ENCODE peak calls at places on chromosomes 4 and X, in four cellular contexts. One of them, this sample, is unnamed. For H3K4me1, the result is how much of the 10 kb centered on the place peaks cover.

GRCh38 chr4:40196724-40197281 is at the start of gene RHOH:
- DNase-seq in suprapubic skin: no peak
- DNase-seq in CD8-positive, alpha-beta memory T cell: peak
- DNase-seq in IMR-90: no peak
- DNase-seq in this sample: no peak

GRCh38 chr4:7826909-7827306 is 112.8 kb downstream of the AFAP1 start:
- DNase-seq in suprapubic skin: no peak
- DNase-seq in CD8-positive, alpha-beta memory T cell: no peak
- DNase-seq in IMR-90: no peak
- DNase-seq in this sample: no peak

GRCh38 chr4:147362868-147363440 is 117.9 kb upstream of the EDNRA start:
- DNase-seq in suprapubic skin: no peak
- DNase-seq in CD8-positive, alpha-beta memory T cell: no peak
- DNase-seq in IMR-90: peak
- DNase-seq in this sample: peak

GRCh38 chrX:30150196-30150895 is 65.0 kb upstream of the MAGEB2 start:
- DNase-seq in suprapubic skin: no peak
- DNase-seq in CD8-positive, alpha-beta memory T cell: no peak
- DNase-seq in IMR-90: peak
- DNase-seq in this sample: no peak

GRCh38 chr4:177638871-177639270 is 196.6 kb upstream of the AGA start:
- DNase-seq in suprapubic skin: no peak
- DNase-seq in CD8-positive, alpha-beta memory T cell: no peak
- DNase-seq in IMR-90: no peak
- DNase-seq in this sample: no peak

GRCh38 chr4:25900310-25900709 is 13.7 kb upstream of the SMIM20 start:
- DNase-seq in suprapubic skin: no peak
- DNase-seq in CD8-positive, alpha-beta memory T cell: no peak
- DNase-seq in IMR-90: peak
- DNase-seq in this sample: no peak

GRCh38 chr4:153933851-153934688 is 145.2 kb upstream of the SFRP2 start:
- DNase-seq in suprapubic skin: no peak
- DNase-seq in CD8-positive, alpha-beta memory T cell: no peak
- DNase-seq in IMR-90: no peak
- DNase-seq in this sample: no peak

GRCh38 chrX:21721175-21721574 is 36.7 kb downstream of the SMPX start:
- DNase-seq in suprapubic skin: no peak
- DNase-seq in CD8-positive, alpha-beta memory T cell: no peak
- DNase-seq in IMR-90: peak
- DNase-seq in this sample: no peak

GRCh38 chr4:159047478-159048165 is 55.3 kb upstream of the RAPGEF2 start:
- DNase-seq in suprapubic skin: no peak
- DNase-seq in CD8-positive, alpha-beta memory T cell: no peak
- DNase-seq in IMR-90: peak
- DNase-seq in this sample: no peak

GRCh38 chr4:163895369-163896005 is 401.0 kb downstream of the TMA16 start:
- DNase-seq in suprapubic skin: no peak
- DNase-seq in CD8-positive, alpha-beta memory T cell: no peak
- DNase-seq in IMR-90: no peak
- DNase-seq in this sample: no peak

GRCh38 chr4:152968806-152969394 is 32.8 kb downstream of the FHDC1 start:
- DNase-seq in suprapubic skin: no peak
- DNase-seq in CD8-positive, alpha-beta memory T cell: no peak
- DNase-seq in IMR-90: peak
- DNase-seq in this sample: no peak

GRCh38 chrX:11363069-11363594 is 69.9 kb downstream of the AMELX start:
- DNase-seq in suprapubic skin: no peak
- DNase-seq in CD8-positive, alpha-beta memory T cell: no peak
- DNase-seq in IMR-90: no peak
- DNase-seq in this sample: peak

GRCh38 chr4:158856852-158857251 is 88.0 kb downstream of the FNIP2 start:
- DNase-seq in suprapubic skin: no peak
- DNase-seq in CD8-positive, alpha-beta memory T cell: no peak
- DNase-seq in IMR-90: peak
- DNase-seq in this sample: no peak

GRCh38 chrX:31580726-31581125 is 508.9 kb upstream of the FTHL17 start:
- DNase-seq in suprapubic skin: no peak
- DNase-seq in CD8-positive, alpha-beta memory T cell: no peak
- DNase-seq in IMR-90: peak
- DNase-seq in this sample: no peak

GRCh38 chr4:13597141-13597540 is 30.4 kb downstream of the BOD1L1 start:
- DNase-seq in suprapubic skin: no peak
- DNase-seq in CD8-positive, alpha-beta memory T cell: no peak
- DNase-seq in IMR-90: no peak
- DNase-seq in this sample: no peak

GRCh38 chr4:15162046-15162445 is 159.8 kb downstream of the CPEB2 start:
- DNase-seq in suprapubic skin: no peak
- DNase-seq in CD8-positive, alpha-beta memory T cell: no peak
- DNase-seq in IMR-90: no peak
- DNase-seq in this sample: no peak

GRCh38 chrX:28880136-28880535 is 292.9 kb downstream of the IL1RAPL1 start:
- DNase-seq in suprapubic skin: no peak
- DNase-seq in CD8-positive, alpha-beta memory T cell: no peak
- DNase-seq in IMR-90: peak
- DNase-seq in this sample: no peak

GRCh38 chrX:116272881-116273280 is 102.3 kb downstream of the AGTR2 start:
- DNase-seq in suprapubic skin: no peak
- DNase-seq in CD8-positive, alpha-beta memory T cell: no peak
- DNase-seq in IMR-90: no peak
- DNase-seq in this sample: no peak

GRCh38 chrX:16822723-16823122 is 36.5 kb downstream of the TXLNG start:
- DNase-seq in suprapubic skin: no peak
- DNase-seq in CD8-positive, alpha-beta memory T cell: no peak
- DNase-seq in IMR-90: peak
- DNase-seq in this sample: no peak

GRCh38 chrX:20320461-20321159 is 53.9 kb upstream of the RPS6KA3 start:
- DNase-seq in suprapubic skin: no peak
- DNase-seq in CD8-positive, alpha-beta memory T cell: no peak
- DNase-seq in IMR-90: no peak
- DNase-seq in this sample: no peak

GRCh38 chr4:101284546-101284945 is 62.8 kb downstream of the PPP3CA start:
- DNase-seq in suprapubic skin: no peak
- DNase-seq in CD8-positive, alpha-beta memory T cell: no peak
- DNase-seq in IMR-90: no peak
- DNase-seq in this sample: no peak

GRCh38 chr4:25953740-25954139 is 39.7 kb downstream of the SMIM20 start:
- DNase-seq in suprapubic skin: no peak
- DNase-seq in CD8-positive, alpha-beta memory T cell: no peak
- DNase-seq in IMR-90: peak
- DNase-seq in this sample: no peak

GRCh38 chr4:159390648-159391047 is 287.8 kb downstream of the RAPGEF2 start:
- DNase-seq in suprapubic skin: no peak
- DNase-seq in CD8-positive, alpha-beta memory T cell: no peak
- DNase-seq in IMR-90: peak
- DNase-seq in this sample: no peak

GRCh38 chr4:48766393-48766792 is 13.7 kb downstream of the FRYL start:
- DNase-seq in suprapubic skin: no peak
- DNase-seq in CD8-positive, alpha-beta memory T cell: no peak
- DNase-seq in IMR-90: no peak
- DNase-seq in this sample: no peak

GRCh38 chr4:61220556-61220955 is 20.4 kb downstream of the ADGRL3 start:
- DNase-seq in suprapubic skin: no peak
- DNase-seq in CD8-positive, alpha-beta memory T cell: no peak
- DNase-seq in IMR-90: no peak
- DNase-seq in this sample: no peak

GRCh38 chr4:37994569-37994968 is 34.4 kb downstream of the PTTG2 start:
- DNase-seq in suprapubic skin: no peak
- DNase-seq in CD8-positive, alpha-beta memory T cell: no peak
- DNase-seq in IMR-90: no peak
- DNase-seq in this sample: no peak

GRCh38 chr4:143127621-143128020 is 57.1 kb upstream of the USP38 start:
- DNase-seq in suprapubic skin: no peak
- DNase-seq in CD8-positive, alpha-beta memory T cell: no peak
- DNase-seq in IMR-90: no peak
- DNase-seq in this sample: no peak

GRCh38 chr4:46404961-46405360 is 15.0 kb upstream of the GABRA2 start:
- DNase-seq in suprapubic skin: no peak
- DNase-seq in CD8-positive, alpha-beta memory T cell: no peak
- DNase-seq in IMR-90: peak
- DNase-seq in this sample: no peak

GRCh38 chr4:158033416-158033863 is 139.4 kb downstream of the GASK1B start:
- DNase-seq in suprapubic skin: no peak
- DNase-seq in CD8-positive, alpha-beta memory T cell: no peak
- DNase-seq in IMR-90: peak
- DNase-seq in this sample: no peak

GRCh38 chr4:57098945-57099344 is 11.2 kb downstream of the IGFBP7 start:
- DNase-seq in suprapubic skin: no peak
- DNase-seq in CD8-positive, alpha-beta memory T cell: no peak
- DNase-seq in IMR-90: peak
- DNase-seq in this sample: no peak

GRCh38 chr4:78770091-78770642 is 6.0 kb upstream of the BMP2K start:
- DNase-seq in suprapubic skin: no peak
- DNase-seq in CD8-positive, alpha-beta memory T cell: no peak
- DNase-seq in IMR-90: no peak
- DNase-seq in this sample: no peak

GRCh38 chr4:156952078-156952759 is 19.4 kb downstream of the PDGFC start:
- DNase-seq in suprapubic skin: no peak
- DNase-seq in CD8-positive, alpha-beta memory T cell: no peak
- DNase-seq in IMR-90: no peak
- DNase-seq in this sample: no peak

GRCh38 chr4:171846232-171846631 is 33.0 kb downstream of the GALNTL6 start:
- DNase-seq in suprapubic skin: no peak
- DNase-seq in CD8-positive, alpha-beta memory T cell: no peak
- DNase-seq in IMR-90: no peak
- DNase-seq in this sample: peak

GRCh38 chr4:128856246-128856645 is 46.7 kb downstream of the JADE1 start:
- DNase-seq in suprapubic skin: no peak
- DNase-seq in CD8-positive, alpha-beta memory T cell: no peak
- DNase-seq in IMR-90: peak
- DNase-seq in this sample: no peak

GRCh38 chrX:63855896-63856295 is 70.9 kb upstream of the ARHGEF9 start:
- DNase-seq in suprapubic skin: no peak
- DNase-seq in CD8-positive, alpha-beta memory T cell: no peak
- DNase-seq in IMR-90: peak
- DNase-seq in this sample: no peak

GRCh38 chr4:8410641-8411271 is 29.8 kb downstream of the ACOX3 start:
- DNase-seq in suprapubic skin: no peak
- DNase-seq in CD8-positive, alpha-beta memory T cell: no peak
- DNase-seq in IMR-90: peak
- DNase-seq in this sample: peak

GRCh38 chr4:64539234-64539849 is 130.1 kb upstream of the TECRL start:
- DNase-seq in suprapubic skin: no peak
- DNase-seq in CD8-positive, alpha-beta memory T cell: no peak
- DNase-seq in IMR-90: peak
- DNase-seq in this sample: no peak

GRCh38 chr4:4356106-4357041 is 30.5 kb upstream of the NSG1 start:
- DNase-seq in suprapubic skin: no peak
- DNase-seq in CD8-positive, alpha-beta memory T cell: no peak
- DNase-seq in IMR-90: no peak
- DNase-seq in this sample: no peak

GRCh38 chr4:130359537-130359936 is 1263.6 kb downstream of the C4orf33 start:
- DNase-seq in suprapubic skin: no peak
- DNase-seq in CD8-positive, alpha-beta memory T cell: no peak
- DNase-seq in IMR-90: peak
- DNase-seq in this sample: no peak

GRCh38 chr4:108359130-108359709 is 190.5 kb upstream of the LEF1 start:
- DNase-seq in suprapubic skin: no peak
- DNase-seq in CD8-positive, alpha-beta memory T cell: no peak
- DNase-seq in IMR-90: no peak
- DNase-seq in this sample: no peak
- H3K4me1 ChIP-seq in suprapubic skin: under half
- H3K4me1 ChIP-seq in CD8-positive, alpha-beta memory T cell: half or more
- H3K4me1 ChIP-seq in IMR-90: under half
- H3K4me1 ChIP-seq in this sample: under half

GRCh38 chrX:41475611-41476241 is 28.6 kb downstream of the NYX start:
- DNase-seq in suprapubic skin: no peak
- DNase-seq in CD8-positive, alpha-beta memory T cell: no peak
- DNase-seq in IMR-90: no peak
- DNase-seq in this sample: no peak

GRCh38 chrX:41474726-41475100 is 27.6 kb downstream of the NYX start:
- DNase-seq in suprapubic skin: no peak
- DNase-seq in CD8-positive, alpha-beta memory T cell: no peak
- DNase-seq in IMR-90: no peak
- DNase-seq in this sample: no peak

GRCh38 chrX:41472231-41472815 is 25.2 kb downstream of the NYX start:
- DNase-seq in suprapubic skin: no peak
- DNase-seq in CD8-positive, alpha-beta memory T cell: no peak
- DNase-seq in IMR-90: no peak
- DNase-seq in this sample: no peak

GRCh38 chrX:41473936-41474725 is 27.0 kb downstream of the NYX start:
- DNase-seq in suprapubic skin: no peak
- DNase-seq in CD8-positive, alpha-beta memory T cell: no peak
- DNase-seq in IMR-90: no peak
- DNase-seq in this sample: no peak

GRCh38 chrX:41475166-41475565 is 28.0 kb downstream of the NYX start:
- DNase-seq in suprapubic skin: no peak
- DNase-seq in CD8-positive, alpha-beta memory T cell: no peak
- DNase-seq in IMR-90: no peak
- DNase-seq in this sample: no peak
- H3K27ac ChIP-seq in suprapubic skin: no peak
- H3K27ac ChIP-seq in CD8-positive, alpha-beta memory T cell: no peak
- H3K27ac ChIP-seq in IMR-90: no peak
- H3K27ac ChIP-seq in this sample: no peak

GRCh38 chr4:2352729-2353221 is 65.7 kb downstream of the ZFYVE28 start:
- DNase-seq in suprapubic skin: peak
- DNase-seq in CD8-positive, alpha-beta memory T cell: no peak
- DNase-seq in IMR-90: no peak
- DNase-seq in this sample: no peak

GRCh38 chr4:2350982-2351381 is 67.5 kb downstream of the ZFYVE28 start:
- DNase-seq in suprapubic skin: peak
- DNase-seq in CD8-positive, alpha-beta memory T cell: no peak
- DNase-seq in IMR-90: no peak
- DNase-seq in this sample: no peak

GRCh38 chr4:2354127-2354526 is 64.3 kb downstream of the ZFYVE28 start:
- DNase-seq in suprapubic skin: peak
- DNase-seq in CD8-positive, alpha-beta memory T cell: no peak
- DNase-seq in IMR-90: no peak
- DNase-seq in this sample: no peak

GRCh38 chr4:2353222-2354107 is 65.0 kb downstream of the ZFYVE28 start:
- DNase-seq in suprapubic skin: peak
- DNase-seq in CD8-positive, alpha-beta memory T cell: no peak
- DNase-seq in IMR-90: no peak
- DNase-seq in this sample: peak

GRCh38 chr4:2352171-2352570 is 66.3 kb downstream of the ZFYVE28 start:
- DNase-seq in suprapubic skin: peak
- DNase-seq in CD8-positive, alpha-beta memory T cell: no peak
- DNase-seq in IMR-90: no peak
- DNase-seq in this sample: peak
- H3K4me3 ChIP-seq in suprapubic skin: no peak
- H3K4me3 ChIP-seq in CD8-positive, alpha-beta memory T cell: no peak
- H3K4me3 ChIP-seq in IMR-90: no peak
- H3K4me3 ChIP-seq in this sample: no peak

GRCh38 chr4:39039108-39039507 is 6.9 kb upstream of the TMEM156 start:
- DNase-seq in suprapubic skin: no peak
- DNase-seq in CD8-positive, alpha-beta memory T cell: no peak
- DNase-seq in IMR-90: no peak
- DNase-seq in this sample: no peak
- H3K4me1 ChIP-seq in suprapubic skin: under half
- H3K4me1 ChIP-seq in CD8-positive, alpha-beta memory T cell: under half
- H3K4me1 ChIP-seq in IMR-90: under half
- H3K4me1 ChIP-seq in this sample: under half

This sample was measured in heart left ventricle.